ENCODE peak calls at places on chromosomes 16 and 17, in five cellular contexts. U, M, Z, V and L are unnamed samples.

GRCh38 chr17:21528031-21528684 is 152.0 kb downstream of the KCNJ12 start:
- DNase-seq in M (no peak), V (no peak), Z (no peak), U (no peak), L (no peak)

GRCh38 chr16:58197314-58198012 is 443 bp downstream of the CSNK2A2 start:
- DNase-seq in Z (no peak), U (no peak), V (no peak), M (peak), L (peak)

GRCh38 chr17:35844547-35844946 is 24.1 kb downstream of the HEATR9 start:
- DNase-seq in M (no peak), V (no peak), U (no peak), Z (no peak), L (no peak)

GRCh38 chr16:88740727-88741055 is 34.4 kb downstream of the CTU2 start:
- DNase-seq in Z (no peak), V (no peak), M (no peak), U (no peak), L (no peak)

GRCh38 chr17:68199837-68200688 is 47.8 kb upstream of the AMZ2 start:
- DNase-seq in Z (no peak), V (no peak), U (no peak), M (peak), L (no peak)

GRCh38 chr16:79716645-79717323 is 116.2 kb upstream of the MAF start:
- DNase-seq in V (no peak), M (no peak), Z (no peak), U (no peak), L (no peak)

GRCh38 chr17:45063198-45063597 is 2.1 kb downstream of the NMT1 start:
- DNase-seq in M (no peak), Z (no peak), U (no peak), V (no peak), L (no peak)

GRCh38 chr16:89779231-89779912 is 37.1 kb downstream of the FANCA start:
- DNase-seq in M (no peak), V (no peak), Z (no peak), U (no peak), L (no peak)

GRCh38 chr16:3800477-3801270 is 79.8 kb downstream of the CREBBP start:
- DNase-seq in Z (no peak), M (no peak), V (no peak), U (no peak), L (no peak)

GRCh38 chr17:38435795-38436194 is 7.5 kb downstream of the ARHGAP23 start:
- DNase-seq in V (no peak), Z (no peak), U (no peak), M (no peak), L (no peak)

GRCh38 chr16:85612191-85612800 is 826 bp upstream of the GSE1 start:
- DNase-seq in M (peak), V (peak), Z (peak), U (peak), L (peak)

GRCh38 chr16:57608462-57609113 is 19.8 kb upstream of the ADGRG1 start:
- DNase-seq in Z (no peak), M (no peak), U (no peak), V (no peak), L (no peak)

GRCh38 chr17:83189673-83190385 is 110.4 kb downstream of the METRNL start:
- DNase-seq in V (no peak), Z (no peak), U (peak), M (no peak), L (no peak)

GRCh38 chr17:45353047-45353446 is 36.2 kb upstream of the MAP3K14 start:
- DNase-seq in U (no peak), V (peak), Z (no peak), M (no peak), L (peak)

GRCh38 chr17:39747745-39748144 is 10.0 kb downstream of the GRB7 start:
- DNase-seq in M (no peak), U (no peak), V (no peak), Z (no peak), L (no peak)

GRCh38 chr17:66491665-66492064 is 189.3 kb downstream of the PRKCA start:
- DNase-seq in M (no peak), Z (no peak), U (no peak), V (no peak), L (no peak)

GRCh38 chr17:7072406-7072805 is 7.6 kb downstream of the CLEC10A start:
- DNase-seq in U (no peak), V (no peak), Z (no peak), M (no peak), L (no peak)

GRCh38 chr17:78313735-78314648 is 45.9 kb downstream of the SOCS3 start:
- DNase-seq in V (peak), U (peak), M (peak), Z (peak), L (peak)

GRCh38 chr17:51638909-51639308 is 378.6 kb downstream of the UTP18 start:
- DNase-seq in V (no peak), M (no peak), Z (no peak), U (no peak), L (no peak)

GRCh38 chr16:88893127-88893968 is 26.9 kb upstream of the PABPN1L start:
- DNase-seq in V (no peak), Z (no peak), U (no peak), M (no peak), L (no peak)

GRCh38 chr16:25297151-25297787 is 39.6 kb upstream of the ZKSCAN2 start:
- DNase-seq in M (no peak), Z (no peak), U (no peak), V (no peak), L (no peak)

GRCh38 chr17:81018044-81018802 is 16.7 kb upstream of the BAIAP2 start:
- DNase-seq in Z (no peak), U (no peak), V (peak), M (peak), L (no peak)

GRCh38 chr17:74085434-74085833 is 118.0 kb upstream of the RPL38 start:
- DNase-seq in U (no peak), Z (no peak), V (no peak), M (no peak), L (no peak)

GRCh38 chr17:57955183-57955952 is at the start of gene CUEDC1:
- DNase-seq in U (peak), Z (peak), M (peak), V (peak), L (peak)

GRCh38 chr16:88799569-88800276 is 3.9 kb upstream of the CDT1 start:
- DNase-seq in U (no peak), Z (no peak), M (peak), V (no peak), L (no peak)

GRCh38 chr17:17497065-17497844 is 1.1 kb upstream of the RASD1 start:
- DNase-seq in U (no peak), M (no peak), V (no peak), Z (no peak), L (no peak)

GRCh38 chr17:81735181-81736102 is 23.4 kb downstream of the SLC25A10 start:
- DNase-seq in Z (peak), V (peak), U (no peak), M (peak), L (peak)

DNA sequence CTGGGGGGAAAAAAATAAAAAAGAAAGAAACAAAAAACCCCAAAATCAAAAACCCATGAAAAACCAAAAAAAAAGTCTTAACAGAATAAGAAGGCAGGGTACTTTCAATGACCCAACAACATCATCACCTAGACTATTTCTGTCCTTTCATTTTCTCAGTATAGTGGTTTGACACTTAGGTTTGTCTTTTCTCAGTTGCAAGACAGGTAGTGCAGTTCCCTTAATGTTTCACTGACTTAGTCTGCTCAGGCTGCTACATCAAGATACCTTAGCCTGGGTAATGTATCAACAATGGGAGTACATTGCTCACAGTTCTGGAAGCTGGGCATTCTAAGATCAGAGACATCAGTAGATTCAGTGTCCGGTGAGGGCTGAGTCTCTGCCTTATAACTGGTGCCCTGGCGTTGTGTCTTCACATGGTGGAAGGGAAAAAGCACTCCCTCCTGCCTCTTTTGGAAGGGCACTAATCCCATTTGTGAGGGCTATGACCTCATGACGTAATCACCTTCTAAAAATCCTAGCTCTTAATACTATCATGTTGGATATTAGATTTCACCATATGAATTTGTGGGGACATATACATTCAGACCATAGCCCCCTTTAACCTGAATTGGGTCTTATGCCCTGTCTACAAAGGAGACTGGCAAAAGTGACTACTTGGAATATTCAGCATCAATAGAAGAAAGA is 362.3 kb upstream of the RBFOX1 start:
- DNase-seq in U (no peak), M (no peak), Z (no peak), V (no peak), L (no peak)
- TF ChIP-seq CTCF in U (no peak), M (no peak), Z (no peak), V (no peak), L (no peak)

GRCh38 chr17:11671151-11671550 is 72.9 kb downstream of the DNAH9 start:
- DNase-seq in M (no peak), Z (no peak), V (no peak), U (no peak), L (no peak)
- TF ChIP-seq CTCF in M (no peak), Z (no peak), V (no peak), U (no peak), L (no peak)

GRCh38 chr17:63178530-63178929 is 212.5 kb downstream of the TANC2 start:
- DNase-seq in M (no peak), U (no peak), Z (no peak), V (no peak), L (no peak)
- TF ChIP-seq CTCF in M (no peak), U (no peak), Z (no peak), V (no peak), L (no peak)

GRCh38 chr17:34841467-34841866 is 119.8 kb downstream of the CCT6B start:
- DNase-seq in M (no peak), U (no peak), Z (no peak), V (no peak), L (no peak)
- TF ChIP-seq CTCF in M (no peak), U (no peak), Z (no peak), V (no peak), L (no peak)